ENCODE peak calls at places on chromosomes 4 and X, in six cellular contexts. F is fibroblast of lung, G is OCI-LY7, X is left ventricle myocardium inferior, D is lung, K is tibial artery. I is an unnamed sample.

GRCh38 chr4:88759039-88759631 is 61.5 kb upstream of the NAP1L5 start:
- DNase-seq in F (peak; percentile 45), K (no peak), X (no peak), D (no peak), G (no peak), I (no peak)

GRCh38 chr4:41620594-41621256 is 82.8 kb downstream of the LIMCH1 start:
- DNase-seq in G (no peak), X (no peak), D (no peak), K (peak; percentile 82), F (no peak), I (no peak)

GRCh38 chr4:124783847-124784246 is 71.3 kb upstream of the ANKRD50 start:
- DNase-seq in K (no peak), D (no peak), F (peak; percentile 48), G (no peak), X (no peak), I (no peak)

GRCh38 chr4:69832326-69833030 is 27.5 kb downstream of the SULT1E1 start:
- DNase-seq in K (no peak), X (no peak), D (no peak), F (no peak), G (no peak), I (peak; percentile 23)

GRCh38 chrX:131830400-131831184 is 192.5 kb upstream of the STK26 start:
- DNase-seq in G (peak; percentile 41), F (peak; percentile 51), K (peak; percentile 63), X (peak; percentile 40), D (peak; percentile 82), I (no peak)

GRCh38 chrX:68072016-68072415 is 361.3 kb downstream of the OPHN1 start:
- DNase-seq in K (no peak), X (no peak), D (no peak), G (no peak), F (peak; percentile 18), I (no peak)

GRCh38 chr4:52655505-52655904 is 3.6 kb downstream of the USP46 start:
- DNase-seq in X (no peak), G (no peak), K (no peak), F (no peak), D (no peak), I (no peak)

GRCh38 chrX:134604701-134605271 is 53.5 kb downstream of the PLAC1 start:
- DNase-seq in K (no peak), F (peak; percentile 39), X (peak; percentile 14), D (peak; percentile 61), G (no peak), I (no peak)

GRCh38 chr4:46389301-46389761 is 597 bp downstream of the GABRA2 start:
- DNase-seq in F (no peak), D (no peak), X (no peak), K (no peak), G (no peak), I (no peak)

GRCh38 chr4:16530688-16531635 is 304.7 kb upstream of the TAPT1 start:
- DNase-seq in X (no peak), D (no peak), K (no peak), G (no peak), F (peak; percentile 83), I (no peak)

GRCh38 chr4:165861378-165861777 is 11.7 kb upstream of the TLL1 start:
- DNase-seq in F (no peak), X (no peak), G (no peak), D (no peak), K (no peak), I (no peak)

GRCh38 chr4:97491856-97492255 is 651.4 kb downstream of the STPG2 start:
- DNase-seq in F (no peak), D (no peak), K (no peak), G (no peak), X (no peak), I (no peak)

GRCh38 chr4:76772498-76773106 is 125.3 kb downstream of the SOWAHB start:
- DNase-seq in D (no peak), K (no peak), F (peak; percentile 86), G (no peak), X (no peak), I (peak; percentile 68)

GRCh38 chr4:140861359-140862181 is 105.4 kb upstream of the TBC1D9 start:
- DNase-seq in K (peak; percentile 72), X (no peak), F (peak; percentile 84), D (peak; percentile 63), G (peak; percentile 83), I (peak; percentile 87)

GRCh38 chr4:186534056-186534455 is 21.3 kb downstream of the MTNR1A start:
- DNase-seq in X (no peak), F (no peak), K (no peak), G (no peak), D (no peak), I (no peak)

GRCh38 chr4:118738090-118738489 is 52.9 kb downstream of the METTL14 start:
- DNase-seq in K (no peak), X (no peak), G (no peak), F (no peak), D (no peak), I (no peak)

GRCh38 chrX:133151320-133151719 is 54.4 kb upstream of the USP26 start:
- DNase-seq in X (no peak), G (no peak), F (no peak), D (no peak), K (no peak), I (no peak)

GRCh38 chr4:118967393-118967792 is 78.7 kb downstream of the SYNPO2 start:
- DNase-seq in K (no peak), F (peak; percentile 75), D (no peak), X (no peak), G (no peak), I (peak; percentile 26)

GRCh38 chrX:88603237-88603636 is 143.8 kb upstream of the CPXCR1 start:
- DNase-seq in F (no peak), G (no peak), K (no peak), D (no peak), X (no peak), I (no peak)

GRCh38 chr4:126372634-126373033 is 1057.9 kb downstream of the FAT4 start:
- DNase-seq in D (no peak), K (no peak), X (no peak), G (no peak), F (no peak), I (no peak)

GRCh38 chr4:77187231-77187630 is 30.2 kb downstream of the CCNG2 start:
- DNase-seq in K (no peak), G (no peak), F (no peak), X (no peak), D (no peak), I (no peak)

GRCh38 chr4:16250665-16251365 is 24.5 kb upstream of the TAPT1 start:
- DNase-seq in X (no peak), F (peak; percentile 83), D (no peak), G (no peak), K (no peak), I (no peak)

GRCh38 chr4:9800878-9801277 is 19.4 kb downstream of the DRD5 start:
- DNase-seq in G (no peak), D (no peak), F (no peak), X (no peak), K (no peak), I (peak; percentile 6)

GRCh38 chr4:186845137-186845842 is 121.6 kb upstream of the FAT1 start:
- DNase-seq in F (peak; percentile 97), K (peak; percentile 81), G (no peak), D (no peak), X (no peak), I (no peak)

GRCh38 chr4:16583764-16584163 is 314.7 kb downstream of the LDB2 start:
- DNase-seq in D (no peak), K (no peak), G (no peak), X (no peak), F (peak; percentile 90), I (no peak)

GRCh38 chr4:38902695-38903094 is 35.1 kb downstream of the FAM114A1 start:
- DNase-seq in K (no peak), D (no peak), G (peak; percentile 64), F (no peak), X (no peak), I (peak; percentile 42)

GRCh38 chr4:6910340-6910959 is 824 bp downstream of the TBC1D14 start:
- DNase-seq in X (no peak), F (no peak), G (no peak), D (no peak), K (no peak), I (no peak)

GRCh38 chrX:71532078-71532752 is 689 bp upstream of the OGT start:
- DNase-seq in X (no peak), K (no peak), D (no peak), G (peak; percentile 45), F (peak; percentile 76), I (peak; percentile 62)

GRCh38 chr4:120056249-120056648 is 10.4 kb downstream of the MAD2L1 start:
- DNase-seq in K (no peak), G (no peak), D (no peak), X (no peak), F (peak; percentile 39), I (no peak)
- TF ChIP-seq CTCF in K (peak; percentile 44), G (peak; percentile 53), D (no peak), X (peak; percentile 44), F (peak; percentile 20), I (no peak)

DNA sequence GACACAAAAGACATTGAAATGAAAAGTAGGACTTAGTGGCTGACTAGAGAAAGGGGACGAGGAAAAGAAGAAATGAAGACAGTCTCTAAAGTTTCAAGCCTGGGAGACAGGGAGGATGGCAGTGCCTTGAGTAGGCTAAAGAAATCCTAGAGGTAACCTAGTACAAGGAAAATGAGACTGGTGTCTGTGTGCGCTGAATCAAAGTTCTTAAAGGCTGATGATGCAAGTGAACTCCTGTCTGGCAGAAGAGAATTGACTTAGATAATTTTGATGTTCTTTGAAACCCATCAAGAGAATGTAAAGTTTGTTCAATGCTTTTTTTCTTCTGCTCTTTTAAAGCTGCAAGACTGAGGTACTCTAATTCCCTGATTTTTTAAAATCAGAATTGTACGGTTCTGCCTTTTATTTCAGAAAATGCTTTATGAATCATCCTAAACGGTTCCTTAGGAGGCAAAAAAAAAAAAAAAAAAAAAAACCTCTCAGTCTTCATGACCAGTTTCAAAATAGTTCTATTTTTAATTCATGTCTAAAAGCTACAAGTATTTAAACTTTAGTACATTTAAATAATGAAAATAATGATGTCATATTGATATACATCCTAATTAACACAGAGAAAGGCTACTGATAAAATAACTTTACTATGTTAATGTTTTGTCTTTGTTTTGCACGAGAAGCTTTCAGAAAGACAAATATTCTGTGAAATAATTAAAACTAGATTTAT is 189.8 kb downstream of the PPP3CA start:
- DNase-seq in K (no peak), D (no peak), F (peak; percentile 46), G (no peak), X (no peak), I (no peak)
- H3K4me3 ChIP-seq in K (no peak overlapping the region), D (no peak overlapping the region), F (no peak overlapping the region), G (no peak overlapping the region), X (no peak overlapping the region), I (no peak overlapping the region)

GRCh38 chr4:173591760-173592159 is 61.7 kb upstream of the HAND2 start:
- DNase-seq in F (no peak), X (no peak), D (no peak), G (no peak), K (no peak), I (no peak)
- TF ChIP-seq CTCF in F (no peak), X (no peak), D (no peak), G (peak; percentile 54), K (no peak), I (no peak)

DNA sequence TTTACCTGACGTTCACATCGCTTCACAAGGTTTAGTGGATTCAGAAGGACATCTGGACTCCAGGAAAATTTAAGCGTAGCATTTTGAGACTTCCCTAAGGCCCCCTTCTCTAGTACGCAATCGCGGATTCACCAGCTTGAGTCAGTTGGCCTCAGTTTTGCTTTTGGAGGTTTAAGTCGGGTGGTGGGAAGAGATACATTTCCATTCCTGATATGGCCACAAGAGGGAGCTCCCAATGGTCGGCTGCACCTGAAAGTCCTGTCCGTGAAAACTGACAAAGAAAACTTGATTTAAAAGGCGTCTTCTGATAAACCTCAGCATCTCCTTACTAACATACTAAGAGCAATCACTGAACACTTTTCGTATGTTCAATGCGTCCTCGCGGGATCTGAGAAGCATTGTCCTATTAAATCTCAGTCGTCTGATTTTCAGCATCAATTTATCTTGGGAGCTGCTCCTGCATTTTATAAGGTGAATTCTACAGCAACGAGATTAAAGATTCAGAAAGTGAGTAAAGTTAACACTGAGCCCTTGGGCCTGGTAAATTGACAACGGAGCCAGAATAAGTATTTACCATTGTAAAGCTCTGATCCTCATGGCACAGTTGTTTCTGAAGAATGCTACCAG is 50.6 kb downstream of the LGI2 start:
- DNase-seq in G (peak; percentile 54), X (no peak), D (peak; percentile 65), F (peak; percentile 59), K (peak; percentile 67), I (peak; percentile 76)
- H3K4me3 ChIP-seq in G (no peak overlapping the region), X (peak overlapping the region; percentile 48), D (no peak overlapping the region), F (no peak overlapping the region), K (peak overlapping the region; percentile 9), I (no peak overlapping the region)